ENCODE peak calls at places on chromosome 19, in six cellular contexts. O is tibial nerve, N is transverse colon, R is ovary, Y is stomach, J is sigmoid colon. B is an unnamed sample.

GRCh38 chr19:7619671-7620441 is 9.5 kb downstream of the XAB2 start:
- DNase-seq in O (no peak), J (no peak), R (no peak), N (no peak), Y (peak; percentile 75), B (no peak)

GRCh38 chr19:12365372-12366162 is at the start of gene ZNF442:
- DNase-seq in Y (peak; percentile 95), J (peak; percentile 98), O (peak; percentile 97), N (peak; percentile 95), R (peak; percentile 98), B (peak; percentile 99)

GRCh38 chr19:46915386-46915785 is 54.6 kb downstream of the ARHGAP35 start:
- DNase-seq in O (no peak), N (no peak), R (no peak), J (no peak), Y (no peak), B (no peak)

GRCh38 chr19:45824041-45824471 is 8.9 kb upstream of the RSPH6A start:
- DNase-seq in Y (peak; percentile 71), O (no peak), R (no peak), N (no peak), J (no peak), B (no peak)

GRCh38 chr19:57583521-57584416 is at the start of gene ZIK1:
- DNase-seq in R (peak; percentile 90), N (peak; percentile 84), J (peak; percentile 95), O (peak; percentile 69), Y (peak; percentile 75), B (peak; percentile 97)

GRCh38 chr19:46616631-46617322 is 8.1 kb downstream of the PTGIR start:
- DNase-seq in R (peak; percentile 45), O (no peak), Y (peak; percentile 88), J (no peak), N (peak; percentile 69), B (no peak)

GRCh38 chr19:46303702-46304397 is 7.0 kb downstream of the HIF3A start:
- DNase-seq in N (peak; percentile 95), J (peak; percentile 90), R (peak; percentile 82), O (no peak), Y (peak; percentile 97), B (no peak)

GRCh38 chr19:5926641-5927438 is 12.8 kb downstream of the CAPS start:
- DNase-seq in R (peak; percentile 62), N (peak; percentile 33), J (peak; percentile 90), O (peak; percentile 47), Y (no peak), B (no peak)

GRCh38 chr19:38451629-38452028 is 18.1 kb downstream of the RYR1 start:
- DNase-seq in R (no peak), N (no peak), O (no peak), J (no peak), Y (no peak), B (no peak)

GRCh38 chr19:49911381-49912145 is 14.9 kb upstream of the IL4I1 start:
- DNase-seq in Y (no peak), J (no peak), N (no peak), O (no peak), R (no peak), B (no peak)

GRCh38 chr19:49908480-49909420 is 12.1 kb upstream of the IL4I1 start:
- DNase-seq in Y (no peak), J (no peak), O (no peak), R (no peak), N (no peak), B (no peak)

GRCh38 chr19:49907745-49908446 is 11.2 kb upstream of the IL4I1 start:
- DNase-seq in Y (no peak), N (no peak), O (no peak), R (no peak), J (no peak), B (no peak)

GRCh38 chr19:49910179-49910578 is 13.5 kb upstream of the IL4I1 start:
- DNase-seq in J (no peak), O (no peak), Y (no peak), R (no peak), N (no peak), B (no peak)

GRCh38 chr19:49906879-49907564 is 10.3 kb upstream of the IL4I1 start:
- DNase-seq in R (no peak), J (no peak), O (no peak), N (no peak), Y (no peak), B (no peak)
- H3K27ac ChIP-seq in R (no peak overlapping the region), J (no peak overlapping the region), O (no peak overlapping the region), N (no peak overlapping the region), Y (no peak overlapping the region), B (no peak overlapping the region)

GRCh38 chr19:1248454-1249297 is at the start of gene MIDN:
- DNase-seq in Y (peak; percentile 90), R (peak; percentile 92), O (no peak), N (peak; percentile 88), J (peak; percentile 93), B (peak; percentile 96)

GRCh38 chr19:1247747-1248453 is 483 bp upstream of the MIDN start:
- DNase-seq in Y (peak; percentile 73), R (peak; percentile 84), J (peak; percentile 91), N (peak; percentile 82), O (no peak), B (no peak)

GRCh38 chr19:1250374-1251232 is 2.2 kb downstream of the MIDN start:
- DNase-seq in Y (no peak), O (no peak), N (peak; percentile 76), J (peak; percentile 93), R (peak; percentile 76), B (no peak)

GRCh38 chr19:1249990-1250298 is 1.6 kb downstream of the MIDN start:
- DNase-seq in R (no peak), J (no peak), N (no peak), Y (no peak), O (no peak), B (no peak)

DNA sequence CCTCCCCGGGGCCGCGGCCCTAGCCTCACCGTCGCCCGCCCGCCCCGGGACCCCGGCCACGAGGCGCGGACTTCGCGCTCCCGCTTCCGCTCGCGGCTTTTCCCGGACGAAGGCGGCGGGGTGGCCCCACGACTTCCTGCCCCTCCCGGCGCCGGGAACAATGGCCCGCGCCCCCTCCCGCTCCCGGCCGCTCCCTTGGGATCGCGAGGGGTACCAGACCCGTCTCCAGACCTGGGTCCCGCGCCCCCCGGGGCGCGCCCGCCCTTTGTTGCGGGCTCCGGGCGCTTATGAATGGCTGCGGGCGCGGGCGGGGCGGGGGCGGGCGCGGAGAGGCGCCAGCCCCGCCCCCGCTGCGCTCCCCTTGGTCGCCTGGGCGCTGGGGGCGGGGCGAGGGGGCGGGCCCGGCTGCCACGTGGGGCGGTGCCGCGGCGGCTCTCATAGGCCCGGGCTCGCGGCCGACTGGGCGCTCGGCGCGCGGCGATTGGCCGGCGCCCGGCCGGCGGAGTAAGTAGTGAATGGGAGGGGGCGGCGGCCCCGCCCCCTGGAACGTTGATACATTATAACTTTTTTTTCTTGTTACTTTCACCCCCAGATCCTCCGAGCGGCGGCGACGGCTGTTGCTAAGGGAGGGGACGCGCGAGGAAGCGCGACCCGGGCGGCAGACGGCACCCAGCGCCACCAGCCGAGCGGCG is 1.1 kb downstream of the MIDN start:
- DNase-seq in R (peak; percentile 96), O (peak; percentile 93), N (peak; percentile 96), Y (peak; percentile 98), J (peak; percentile 98), B (peak; percentile 98)
- TF ChIP-seq EP300 in R (peak; percentile 72), O (peak; percentile 95), N (peak; percentile 42), Y (no peak), J (no peak), B (peak; percentile 47)

GRCh38 chr19:19485161-19485997 is 30.0 kb downstream of the TSSK6 start:
- DNase-seq in Y (no peak), R (no peak), J (no peak), O (no peak), N (no peak), B (no peak)
- H3K27ac ChIP-seq in Y (no peak overlapping the region), R (no peak overlapping the region), J (no peak overlapping the region), O (no peak overlapping the region), N (no peak overlapping the region), B (no peak overlapping the region)

GRCh38 chr19:8639821-8640401 is 9.5 kb downstream of the NFILZ start:
- DNase-seq in N (no peak), O (no peak), Y (no peak), J (no peak), R (no peak), B (no peak)

GRCh38 chr19:8641908-8642547 is 11.6 kb downstream of the NFILZ start:
- DNase-seq in N (no peak), Y (no peak), R (no peak), O (no peak), J (no peak), B (no peak)

GRCh38 chr19:8638078-8638619 is 7.7 kb downstream of the NFILZ start:
- DNase-seq in Y (peak; percentile 33), O (no peak), N (peak; percentile 22), J (peak; percentile 68), R (no peak), B (no peak)

GRCh38 chr19:8641221-8641907 is 10.9 kb downstream of the NFILZ start:
- DNase-seq in N (no peak), Y (no peak), O (no peak), J (no peak), R (no peak), B (no peak)

DNA sequence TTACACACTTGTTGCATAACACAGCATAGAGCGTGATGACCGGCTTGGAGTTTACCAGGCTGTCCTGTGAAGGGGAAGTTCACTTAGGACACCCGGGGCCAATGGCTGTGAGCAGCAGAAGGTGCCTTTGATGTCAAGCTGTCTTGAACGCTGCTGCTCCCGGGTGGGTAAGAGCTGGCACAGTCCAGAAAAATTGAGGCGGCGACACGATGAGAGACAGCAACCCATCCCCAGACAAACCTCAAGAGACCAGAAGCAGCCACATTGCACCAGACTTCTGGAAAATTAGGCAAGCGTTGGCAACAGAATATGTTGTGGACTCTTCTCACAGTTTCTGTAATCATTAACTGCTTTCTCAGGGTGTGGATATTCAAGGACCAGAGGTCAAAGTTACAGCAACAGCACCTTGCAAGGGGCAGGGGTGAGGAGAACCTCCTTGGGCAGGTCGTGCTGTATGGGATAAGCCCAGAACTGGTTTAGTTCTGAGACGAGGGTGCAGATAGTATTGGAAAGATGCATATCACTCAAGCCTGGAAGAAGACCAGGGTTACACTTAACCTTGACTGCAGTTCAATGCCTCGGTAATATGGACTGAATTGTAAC is 10.1 kb downstream of the NFILZ start:
- DNase-seq in N (peak; percentile 36), R (no peak), Y (peak; percentile 34), O (no peak), J (peak; percentile 80), B (no peak)
- TF ChIP-seq EP300 in N (no peak), R (no peak), Y (no peak), O (peak; percentile 72), J (no peak), B (no peak)

B was measured in esophagus muscularis mucosa.